ENCODE peak calls at places on chromosomes 1 and 21, in seven cellular contexts. One of them, this sample, is unnamed.

GRCh38 chr1:203480084-203480483 is 4.5 kb downstream of the PRELP start:
- DNase-seq in RPMI7951: no peak
- DNase-seq in activated CD8-positive, alpha-beta memory T cell treated with anti-CD3 and anti-CD28 coated beads for 4 hours: no peak
- DNase-seq in substantia nigra: no peak
- DNase-seq in aorta: no peak
- DNase-seq in Kasumi-1: no peak
- DNase-seq in ascending aorta: no peak
- DNase-seq in this sample: no peak

GRCh38 chr1:66493731-66494130 is 40.2 kb upstream of the SGIP1 start:
- DNase-seq in RPMI7951: no peak
- DNase-seq in activated CD8-positive, alpha-beta memory T cell treated with anti-CD3 and anti-CD28 coated beads for 4 hours: no peak
- DNase-seq in substantia nigra: no peak
- DNase-seq in aorta: no peak
- DNase-seq in Kasumi-1: no peak
- DNase-seq in ascending aorta: no peak
- DNase-seq in this sample: no peak

GRCh38 chr1:26607191-26607590 is 77.6 kb downstream of the RPS6KA1 start:
- DNase-seq in RPMI7951: no peak
- DNase-seq in activated CD8-positive, alpha-beta memory T cell treated with anti-CD3 and anti-CD28 coated beads for 4 hours: no peak
- DNase-seq in substantia nigra: no peak
- DNase-seq in aorta: no peak
- DNase-seq in Kasumi-1: no peak
- DNase-seq in ascending aorta: no peak
- DNase-seq in this sample: no peak

GRCh38 chr1:36663772-36664430 is 181.2 kb upstream of the CSF3R start:
- DNase-seq in RPMI7951: no peak
- DNase-seq in activated CD8-positive, alpha-beta memory T cell treated with anti-CD3 and anti-CD28 coated beads for 4 hours: no peak
- DNase-seq in substantia nigra: no peak
- DNase-seq in aorta: peak; percentile 5
- DNase-seq in Kasumi-1: no peak
- DNase-seq in ascending aorta: no peak
- DNase-seq in this sample: no peak

GRCh38 chr1:233114860-233115259 is 164.4 kb downstream of the NTPCR start:
- DNase-seq in RPMI7951: no peak
- DNase-seq in activated CD8-positive, alpha-beta memory T cell treated with anti-CD3 and anti-CD28 coated beads for 4 hours: no peak
- DNase-seq in substantia nigra: no peak
- DNase-seq in aorta: no peak
- DNase-seq in Kasumi-1: peak; percentile 78
- DNase-seq in ascending aorta: no peak
- DNase-seq in this sample: no peak

GRCh38 chr1:207861442-207862177 is 49.3 kb downstream of the CD34 start:
- DNase-seq in RPMI7951: no peak
- DNase-seq in activated CD8-positive, alpha-beta memory T cell treated with anti-CD3 and anti-CD28 coated beads for 4 hours: no peak
- DNase-seq in substantia nigra: no peak
- DNase-seq in aorta: no peak
- DNase-seq in Kasumi-1: peak; percentile 49
- DNase-seq in ascending aorta: no peak
- DNase-seq in this sample: peak; percentile 31

GRCh38 chr1:150875197-150876110 is 945 bp downstream of the ARNT start:
- DNase-seq in RPMI7951: no peak
- DNase-seq in activated CD8-positive, alpha-beta memory T cell treated with anti-CD3 and anti-CD28 coated beads for 4 hours: no peak
- DNase-seq in substantia nigra: no peak
- DNase-seq in aorta: no peak
- DNase-seq in Kasumi-1: peak; percentile 41
- DNase-seq in ascending aorta: no peak
- DNase-seq in this sample: no peak

GRCh38 chr1:55751776-55752175 is 536.6 kb upstream of the USP24 start:
- DNase-seq in RPMI7951: peak; percentile 54
- DNase-seq in activated CD8-positive, alpha-beta memory T cell treated with anti-CD3 and anti-CD28 coated beads for 4 hours: no peak
- DNase-seq in substantia nigra: no peak
- DNase-seq in aorta: no peak
- DNase-seq in Kasumi-1: no peak
- DNase-seq in ascending aorta: no peak
- DNase-seq in this sample: no peak

GRCh38 chr21:27725916-27726315 is 759.0 kb upstream of the ADAMTS5 start:
- DNase-seq in RPMI7951: no peak
- DNase-seq in activated CD8-positive, alpha-beta memory T cell treated with anti-CD3 and anti-CD28 coated beads for 4 hours: no peak
- DNase-seq in substantia nigra: no peak
- DNase-seq in aorta: no peak
- DNase-seq in Kasumi-1: no peak
- DNase-seq in ascending aorta: no peak
- DNase-seq in this sample: no peak

GRCh38 chr21:36902793-36903192 is 63.7 kb downstream of the HLCS start:
- DNase-seq in RPMI7951: peak; percentile 37
- DNase-seq in activated CD8-positive, alpha-beta memory T cell treated with anti-CD3 and anti-CD28 coated beads for 4 hours: no peak
- DNase-seq in substantia nigra: no peak
- DNase-seq in aorta: no peak
- DNase-seq in Kasumi-1: peak; percentile 5
- DNase-seq in ascending aorta: no peak
- DNase-seq in this sample: no peak

GRCh38 chr21:45041984-45042663 is 32.3 kb upstream of the ADARB1 start:
- DNase-seq in RPMI7951: no peak
- DNase-seq in activated CD8-positive, alpha-beta memory T cell treated with anti-CD3 and anti-CD28 coated beads for 4 hours: no peak
- DNase-seq in substantia nigra: no peak
- DNase-seq in aorta: no peak
- DNase-seq in Kasumi-1: no peak
- DNase-seq in ascending aorta: no peak
- DNase-seq in this sample: no peak

GRCh38 chr1:150322310-150322709 is 977 bp downstream of the PRPF3 start:
- DNase-seq in RPMI7951: peak; percentile 8
- DNase-seq in activated CD8-positive, alpha-beta memory T cell treated with anti-CD3 and anti-CD28 coated beads for 4 hours: no peak
- DNase-seq in substantia nigra: no peak
- DNase-seq in aorta: no peak
- DNase-seq in Kasumi-1: no peak
- DNase-seq in ascending aorta: no peak
- DNase-seq in this sample: peak; percentile 15

GRCh38 chr1:17287377-17287776 is 20.6 kb upstream of the PADI4 start:
- DNase-seq in RPMI7951: peak; percentile 98
- DNase-seq in activated CD8-positive, alpha-beta memory T cell treated with anti-CD3 and anti-CD28 coated beads for 4 hours: no peak
- DNase-seq in substantia nigra: no peak
- DNase-seq in aorta: no peak
- DNase-seq in Kasumi-1: peak; percentile 51
- DNase-seq in ascending aorta: no peak
- DNase-seq in this sample: no peak

GRCh38 chr1:178467837-178468236 is 28.9 kb downstream of the CLEC20A start:
- DNase-seq in RPMI7951: no peak
- DNase-seq in activated CD8-positive, alpha-beta memory T cell treated with anti-CD3 and anti-CD28 coated beads for 4 hours: no peak
- DNase-seq in substantia nigra: no peak
- DNase-seq in aorta: no peak
- DNase-seq in Kasumi-1: no peak
- DNase-seq in ascending aorta: no peak
- DNase-seq in this sample: no peak

GRCh38 chr1:53326598-53327182 is 1.2 kb downstream of the LRP8 start:
- DNase-seq in RPMI7951: no peak
- DNase-seq in activated CD8-positive, alpha-beta memory T cell treated with anti-CD3 and anti-CD28 coated beads for 4 hours: peak; percentile 6
- DNase-seq in substantia nigra: no peak
- DNase-seq in aorta: peak; percentile 82
- DNase-seq in Kasumi-1: peak; percentile 43
- DNase-seq in ascending aorta: no peak
- DNase-seq in this sample: peak; percentile 54

GRCh38 chr1:29644812-29645211 is 408.5 kb downstream of the PTPRU start:
- DNase-seq in RPMI7951: no peak
- DNase-seq in activated CD8-positive, alpha-beta memory T cell treated with anti-CD3 and anti-CD28 coated beads for 4 hours: no peak
- DNase-seq in substantia nigra: no peak
- DNase-seq in aorta: no peak
- DNase-seq in Kasumi-1: no peak
- DNase-seq in ascending aorta: no peak
- DNase-seq in this sample: no peak

GRCh38 chr1:207978441-207978840 is 67.5 kb upstream of the CD34 start:
- DNase-seq in RPMI7951: no peak
- DNase-seq in activated CD8-positive, alpha-beta memory T cell treated with anti-CD3 and anti-CD28 coated beads for 4 hours: no peak
- DNase-seq in substantia nigra: no peak
- DNase-seq in aorta: no peak
- DNase-seq in Kasumi-1: no peak
- DNase-seq in ascending aorta: no peak
- DNase-seq in this sample: no peak

GRCh38 chr1:54490361-54491248 is 57.4 kb upstream of the ACOT11 start:
- DNase-seq in RPMI7951: no peak
- DNase-seq in activated CD8-positive, alpha-beta memory T cell treated with anti-CD3 and anti-CD28 coated beads for 4 hours: no peak
- DNase-seq in substantia nigra: peak; percentile 28
- DNase-seq in aorta: no peak
- DNase-seq in Kasumi-1: peak; percentile 5
- DNase-seq in ascending aorta: no peak
- DNase-seq in this sample: no peak

GRCh38 chr1:66752671-66753371 is 562 bp downstream of the DYNLT5 start:
- DNase-seq in RPMI7951: no peak
- DNase-seq in activated CD8-positive, alpha-beta memory T cell treated with anti-CD3 and anti-CD28 coated beads for 4 hours: no peak
- DNase-seq in substantia nigra: no peak
- DNase-seq in aorta: no peak
- DNase-seq in Kasumi-1: peak; percentile 39
- DNase-seq in ascending aorta: no peak
- DNase-seq in this sample: no peak

GRCh38 chr1:41497056-41497440 is 12.6 kb upstream of the EDN2 start:
- DNase-seq in RPMI7951: no peak
- DNase-seq in activated CD8-positive, alpha-beta memory T cell treated with anti-CD3 and anti-CD28 coated beads for 4 hours: no peak
- DNase-seq in substantia nigra: no peak
- DNase-seq in aorta: no peak
- DNase-seq in Kasumi-1: no peak
- DNase-seq in ascending aorta: no peak
- DNase-seq in this sample: no peak